ENCODE peak calls at places on chromosomes 5 and 9, in seven cellular contexts. U is bronchial epithelial cell, I is mammary epithelial cell, Z is astrocyte, L is PC-9, C is PC-3, Y is uterus. V is an unnamed sample. For H3K27me3, the result is how much of the 10 kb centered on the place peaks cover.

GRCh38 chr5:169629847-169630548 is 7.1 kb upstream of the DOCK2 start:
- DNase-seq in I (peak), L (peak), U (peak), C (peak), Z (peak), Y (no peak), V (no peak)

GRCh38 chr9:6219981-6220380 is 4.4 kb downstream of the IL33 start:
- DNase-seq in C (no peak), Z (no peak), I (no peak), Y (no peak), L (no peak), U (no peak), V (no peak)

GRCh38 chr5:74630387-74631087 is 10.0 kb downstream of the ENC1 start:
- DNase-seq in Z (peak), Y (no peak), L (peak), C (peak), I (peak), U (peak), V (no peak)

GRCh38 chr9:21923694-21924093 is 70.5 kb downstream of the CDKN2A start:
- DNase-seq in Y (no peak), L (no peak), C (no peak), Z (no peak), I (no peak), U (no peak), V (no peak)

GRCh38 chr9:93594041-93594756 is 17.8 kb downstream of the PHF2 start:
- DNase-seq in Z (no peak), I (no peak), Y (no peak), L (no peak), U (no peak), C (no peak), V (no peak)

GRCh38 chr9:126049896-126050604 is 276.6 kb upstream of the MVB12B start:
- DNase-seq in Y (no peak), U (no peak), I (no peak), C (no peak), L (no peak), Z (no peak), V (no peak)

GRCh38 chr9:5449521-5450359 is 602 bp upstream of the CD274 start:
- DNase-seq in L (no peak), C (peak), U (peak), I (peak), Y (no peak), Z (no peak), V (no peak)

GRCh38 chr9:70046274-70047070 is 2.8 kb downstream of the MAMDC2 start:
- DNase-seq in U (peak), I (peak), Z (no peak), Y (peak), C (no peak), L (no peak), V (no peak)

GRCh38 chr9:102225806-102226441 is 487.5 kb upstream of the GRIN3A start:
- DNase-seq in Z (no peak), Y (no peak), I (no peak), L (no peak), C (no peak), U (no peak), V (no peak)

GRCh38 chr5:148838357-148838756 is 11.9 kb downstream of the ADRB2 start:
- DNase-seq in I (no peak), Y (no peak), Z (no peak), U (no peak), L (no peak), C (no peak), V (no peak)

GRCh38 chr5:176388003-176388340 is 426 bp downstream of the NOP16 start:
- DNase-seq in L (no peak), U (no peak), C (peak), Y (no peak), I (peak), Z (peak), V (no peak)

GRCh38 chr9:6229604-6230003 is 14.0 kb downstream of the IL33 start:
- DNase-seq in Y (no peak), Z (no peak), L (no peak), I (no peak), U (peak), C (peak), V (no peak)

GRCh38 chr9:70081120-70081495 is 37.5 kb downstream of the MAMDC2 start:
- DNase-seq in C (peak), Y (peak), Z (peak), I (peak), U (peak), L (peak), V (peak)

GRCh38 chr9:124934290-124934689 is 6.6 kb downstream of the GOLGA1 start:
- DNase-seq in I (no peak), Y (no peak), Z (peak), L (no peak), U (peak), C (no peak), V (no peak)

GRCh38 chr5:150763023-150763793 is 4.4 kb upstream of the DCTN4 start:
- DNase-seq in Y (peak), I (peak), C (peak), U (peak), L (peak), Z (peak), V (peak)

GRCh38 chr5:149434162-149435014 is 55.3 kb upstream of the IL17B start:
- DNase-seq in L (no peak), Y (peak), U (peak), I (no peak), C (peak), Z (peak), V (no peak)

GRCh38 chr5:57468481-57469165 is 14.0 kb downstream of the ACTBL2 start:
- DNase-seq in U (peak), Y (no peak), Z (peak), I (peak), C (no peak), L (peak), V (no peak)

GRCh38 chr9:2991292-2991691 is 147.4 kb upstream of the PUM3 start:
- DNase-seq in L (no peak), U (no peak), I (no peak), C (peak), Z (no peak), Y (no peak), V (no peak)

GRCh38 chr9:127865645-127866464 is 11.4 kb upstream of the ENG start:
- DNase-seq in Z (no peak), I (no peak), U (no peak), C (no peak), Y (no peak), L (no peak), V (no peak)

GRCh38 chr9:136985027-136985602 is 2.3 kb downstream of the LCNL1 start:
- DNase-seq in Z (no peak), Y (no peak), I (no peak), C (no peak), U (no peak), L (no peak), V (no peak)

GRCh38 chr9:136984464-136985026 is 1.8 kb downstream of the LCNL1 start:
- DNase-seq in U (no peak), Y (no peak), C (no peak), Z (no peak), L (no peak), I (no peak), V (no peak)

GRCh38 chr9:136983611-136984314 is 970 bp downstream of the LCNL1 start:
- DNase-seq in Y (no peak), U (no peak), I (no peak), Z (no peak), L (no peak), C (no peak), V (no peak)

GRCh38 chr9:136983167-136983566 is 374 bp downstream of the LCNL1 start:
- DNase-seq in U (no peak), I (no peak), Z (no peak), Y (no peak), C (no peak), L (no peak), V (no peak)

DNA sequence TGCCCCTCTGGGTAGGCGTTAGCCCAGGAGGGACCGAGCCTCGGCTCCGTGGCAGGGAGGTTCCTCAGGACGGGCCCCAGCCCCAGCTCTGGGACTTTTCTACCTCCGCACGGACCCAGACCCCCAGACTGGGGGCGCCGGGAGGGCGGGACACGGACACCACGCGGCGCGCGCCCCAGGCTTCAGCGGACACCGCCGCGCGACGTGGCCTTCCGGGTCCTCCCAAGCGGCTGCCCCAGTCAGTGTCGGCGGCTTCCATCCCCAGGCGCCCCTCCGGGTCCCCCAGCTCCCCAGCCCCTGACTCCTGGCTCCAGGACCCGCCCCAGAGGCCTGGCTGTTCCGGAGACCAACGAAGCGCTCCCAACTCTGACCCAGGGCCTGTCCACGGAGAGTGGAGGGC is 3.1 kb downstream of the LCNL1 start:
- DNase-seq in C (no peak), L (no peak), U (no peak), Y (no peak), Z (no peak), I (no peak), V (no peak)
- H3K27me3 ChIP-seq in C (under half), L (under half), U (under half), Y (under half), Z (under half), I (under half), V (under half)

GRCh38 chr9:78468231-78468630 is 171.3 kb downstream of the PSAT1 start:
- DNase-seq in I (no peak), Y (no peak), Z (no peak), U (no peak), L (no peak), C (no peak), V (no peak)
- H3K4me3 ChIP-seq in I (no peak), Y (no peak), Z (no peak), U (no peak), L (no peak), C (no peak), V (no peak)

GRCh38 chr9:37309136-37309535 is 113.4 kb upstream of the GRHPR start:
- DNase-seq in U (no peak), I (peak), L (no peak), C (peak), Z (no peak), Y (no peak), V (no peak)
- TF ChIP-seq CTCF in U (peak), I (peak), L (no peak), C (peak), Z (no peak), Y (no peak), V (peak)

GRCh38 chr5:68755293-68755692 is 338.5 kb upstream of the SLC30A5 start:
- DNase-seq in Z (no peak), Y (no peak), C (no peak), U (no peak), I (no peak), L (no peak), V (no peak)

GRCh38 chr5:68754536-68754935 is 339.3 kb upstream of the SLC30A5 start:
- DNase-seq in C (no peak), Z (no peak), L (no peak), I (no peak), U (no peak), Y (no peak), V (no peak)

GRCh38 chr5:68759593-68759992 is 334.2 kb upstream of the SLC30A5 start:
- DNase-seq in Z (no peak), U (no peak), L (no peak), C (no peak), Y (no peak), I (no peak), V (no peak)

GRCh38 chr5:68762201-68762600 is 331.6 kb upstream of the SLC30A5 start:
- DNase-seq in U (peak), Z (no peak), I (peak), L (no peak), C (peak), Y (no peak), V (no peak)

DNA sequence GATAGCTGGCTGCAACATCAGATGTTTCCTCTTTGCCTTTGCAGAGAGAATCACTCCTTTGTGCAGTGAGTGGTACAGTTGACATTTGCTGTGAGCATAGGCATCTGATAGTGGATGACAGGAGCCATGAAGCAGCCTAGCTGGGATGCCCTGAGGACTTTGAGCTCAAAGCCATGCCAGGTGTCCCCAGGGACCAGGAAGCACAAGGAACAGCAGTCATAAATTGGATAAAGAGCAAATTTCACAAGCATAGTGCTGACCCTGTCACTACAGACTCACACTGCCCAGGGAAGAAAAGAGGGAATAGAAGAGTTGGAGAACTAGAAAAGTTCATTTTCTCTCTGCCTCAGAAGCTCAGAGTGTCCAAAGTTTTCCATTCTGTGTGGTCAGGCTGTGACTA is 336.0 kb upstream of the SLC30A5 start:
- DNase-seq in Y (no peak), Z (no peak), L (no peak), C (no peak), U (no peak), I (no peak), V (no peak)
- H3K27me3 ChIP-seq in Y (under half), Z (under half), L (under half), C (under half), U (under half), I (under half), V (under half)

GRCh38 chr9:105313238-105313637 is 68.8 kb downstream of the SLC44A1 start:
- DNase-seq in Z (no peak), C (no peak), Y (no peak), U (no peak), L (no peak), I (no peak), V (no peak)

GRCh38 chr9:105319514-105319863 is 75.0 kb downstream of the SLC44A1 start:
- DNase-seq in U (no peak), C (no peak), Y (no peak), L (no peak), Z (no peak), I (no peak), V (no peak)

GRCh38 chr9:105318729-105319513 is 74.5 kb downstream of the SLC44A1 start:
- DNase-seq in I (no peak), Y (no peak), Z (no peak), U (no peak), C (peak), L (no peak), V (no peak)

GRCh38 chr9:105320568-105320967 is 76.1 kb downstream of the SLC44A1 start:
- DNase-seq in Z (no peak), I (no peak), U (no peak), Y (no peak), C (no peak), L (no peak), V (no peak)

GRCh38 chr9:105316703-105317102 is 72.3 kb downstream of the SLC44A1 start:
- DNase-seq in U (no peak), Y (no peak), L (no peak), I (no peak), Z (no peak), C (no peak), V (no peak)
- H3K4me3 ChIP-seq in U (no peak), Y (no peak), L (no peak), I (no peak), Z (no peak), C (no peak), V (no peak)

GRCh38 chr5:158770506-158770905 is 329.2 kb downstream of the EBF1 start:
- DNase-seq in C (peak), Y (no peak), L (no peak), I (peak), Z (no peak), U (peak), V (no peak)
- TF ChIP-seq CTCF in C (peak), Y (no peak), L (no peak), I (peak), Z (peak), U (peak), V (peak)

DNA sequence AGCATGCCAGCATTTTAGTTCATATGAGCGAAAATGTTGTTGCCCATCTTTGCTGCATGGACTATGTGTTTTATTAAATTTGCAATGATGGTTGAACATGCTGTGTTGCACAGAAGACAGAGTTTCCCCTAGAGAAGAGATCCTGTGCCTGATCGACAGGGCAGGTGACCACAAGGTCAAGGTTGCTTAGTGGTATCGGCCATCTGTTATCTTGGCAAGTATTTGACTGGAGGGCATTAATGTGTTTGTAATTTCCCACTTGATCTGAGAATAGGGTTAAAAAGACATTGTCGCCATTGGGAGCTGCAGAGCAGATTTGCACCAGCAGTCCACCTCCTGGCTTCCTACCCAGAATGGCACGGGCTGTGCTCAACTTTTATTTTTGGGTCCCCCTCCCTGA is 1523.6 kb upstream of the WWC1 start:
- DNase-seq in Z (no peak), U (no peak), C (no peak), Y (no peak), L (no peak), I (no peak), V (no peak)
- H3K27me3 ChIP-seq in Z (under half), U (under half), C (under half), Y (under half), L (under half), I (under half), V (under half)

GRCh38 chr5:3197699-3198098 is 397.9 kb upstream of the IRX1 start:
- DNase-seq in Y (no peak), U (peak), C (no peak), I (no peak), L (no peak), Z (no peak), V (no peak)
- H3K4me3 ChIP-seq in Y (no peak), U (peak), C (no peak), I (no peak), L (no peak), Z (peak), V (no peak)

DNA sequence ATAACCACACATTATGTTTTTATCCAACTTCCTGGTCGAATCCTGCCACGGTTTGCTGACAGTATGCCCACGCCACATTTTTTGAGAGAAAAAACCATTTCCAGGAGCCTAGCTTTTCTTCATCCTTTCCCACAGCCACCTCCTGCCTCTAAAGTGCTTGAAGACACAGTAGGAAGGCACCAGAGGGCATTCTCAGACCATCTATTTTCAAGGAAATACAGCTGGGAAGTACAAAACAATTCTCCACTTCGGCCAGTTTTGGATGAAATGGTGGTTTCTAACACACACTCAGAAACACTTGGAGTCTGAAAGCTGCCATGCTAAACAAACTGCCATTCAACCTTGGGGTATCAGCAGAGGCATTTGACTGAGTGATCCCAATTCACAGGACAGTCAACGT is 86.3 kb upstream of the RPS23 start:
- DNase-seq in Z (peak), Y (no peak), I (peak), C (peak), U (peak), L (peak), V (no peak)
- TF ChIP-seq CTCF in Z (peak), Y (peak), I (peak), C (peak), U (peak), L (peak), V (peak)

GRCh38 chr5:88682797-88683496 is 200.0 kb downstream of the MEF2C start:
- DNase-seq in U (no peak), Y (no peak), L (no peak), C (no peak), I (no peak), Z (no peak), V (no peak)
- H3K27me3 ChIP-seq in U (half or more), Y (half or more), L (under half), C (under half), I (half or more), Z (half or more), V (half or more)

V was measured in kidney epithelial cell.